ENCODE peak calls at places on chromosome 11, in eight cellular contexts. One of them, this sample, is unnamed.

GRCh38 chr11:11070976-11071375 is 213.1 kb upstream of the ZBED5 start:
- DNase-seq in progenitor cell of endocrine pancreas: no peak
- DNase-seq in A549: no peak
- DNase-seq in natural killer cell: no peak
- DNase-seq in foreskin fibroblast: no peak
- DNase-seq in activated CD8-positive, alpha-beta T cell treated with anti-CD3 and anti-CD28 coated beads for 36 hours: no peak
- DNase-seq in AG09319: no peak
- DNase-seq in lower leg skin: no peak
- DNase-seq in this sample: no peak

GRCh38 chr11:23423656-23424055 is 563.4 kb upstream of the CCDC179 start:
- DNase-seq in A549: no peak
- DNase-seq in foreskin fibroblast: no peak
- DNase-seq in natural killer cell: no peak
- DNase-seq in activated CD8-positive, alpha-beta T cell treated with anti-CD3 and anti-CD28 coated beads for 36 hours: no peak
- DNase-seq in lower leg skin: no peak
- DNase-seq in progenitor cell of endocrine pancreas: no peak
- DNase-seq in AG09319: no peak
- DNase-seq in this sample: no peak

GRCh38 chr11:130782361-130783221 is 133.7 kb downstream of the SNX19 start:
- DNase-seq in progenitor cell of endocrine pancreas: no peak
- DNase-seq in activated CD8-positive, alpha-beta T cell treated with anti-CD3 and anti-CD28 coated beads for 36 hours: no peak
- DNase-seq in lower leg skin: no peak
- DNase-seq in foreskin fibroblast: no peak
- DNase-seq in AG09319: no peak
- DNase-seq in A549: no peak
- DNase-seq in natural killer cell: no peak
- DNase-seq in this sample: no peak

GRCh38 chr11:1233351-1234053 is 10.6 kb downstream of the MUC5B start:
- DNase-seq in activated CD8-positive, alpha-beta T cell treated with anti-CD3 and anti-CD28 coated beads for 36 hours: no peak
- DNase-seq in natural killer cell: no peak
- DNase-seq in progenitor cell of endocrine pancreas: no peak
- DNase-seq in lower leg skin: no peak
- DNase-seq in foreskin fibroblast: no peak
- DNase-seq in A549: no peak
- DNase-seq in AG09319: no peak
- DNase-seq in this sample: no peak

GRCh38 chr11:129278586-129279319 is 86.6 kb upstream of the ARHGAP32 start:
- DNase-seq in AG09319: no peak
- DNase-seq in lower leg skin: no peak
- DNase-seq in progenitor cell of endocrine pancreas: peak
- DNase-seq in activated CD8-positive, alpha-beta T cell treated with anti-CD3 and anti-CD28 coated beads for 36 hours: peak
- DNase-seq in A549: no peak
- DNase-seq in foreskin fibroblast: peak
- DNase-seq in natural killer cell: peak
- DNase-seq in this sample: no peak

GRCh38 chr11:86951706-86952105 is 3.5 kb downstream of the FZD4 start:
- DNase-seq in foreskin fibroblast: no peak
- DNase-seq in AG09319: no peak
- DNase-seq in activated CD8-positive, alpha-beta T cell treated with anti-CD3 and anti-CD28 coated beads for 36 hours: no peak
- DNase-seq in lower leg skin: no peak
- DNase-seq in A549: no peak
- DNase-seq in natural killer cell: no peak
- DNase-seq in progenitor cell of endocrine pancreas: no peak
- DNase-seq in this sample: no peak

GRCh38 chr11:31809857-31810778 is 1.0 kb downstream of the PAX6 start:
- DNase-seq in progenitor cell of endocrine pancreas: no peak
- DNase-seq in AG09319: no peak
- DNase-seq in A549: peak
- DNase-seq in foreskin fibroblast: peak
- DNase-seq in lower leg skin: no peak
- DNase-seq in natural killer cell: no peak
- DNase-seq in activated CD8-positive, alpha-beta T cell treated with anti-CD3 and anti-CD28 coated beads for 36 hours: no peak
- DNase-seq in this sample: no peak

GRCh38 chr11:96055706-96056387 is 131.9 kb upstream of the MTMR2 start:
- DNase-seq in progenitor cell of endocrine pancreas: no peak
- DNase-seq in foreskin fibroblast: peak
- DNase-seq in activated CD8-positive, alpha-beta T cell treated with anti-CD3 and anti-CD28 coated beads for 36 hours: peak
- DNase-seq in lower leg skin: no peak
- DNase-seq in AG09319: no peak
- DNase-seq in natural killer cell: no peak
- DNase-seq in A549: no peak
- DNase-seq in this sample: no peak

GRCh38 chr11:105720096-105720495 is 110.2 kb downstream of the GRIA4 start:
- DNase-seq in natural killer cell: no peak
- DNase-seq in AG09319: no peak
- DNase-seq in A549: no peak
- DNase-seq in foreskin fibroblast: no peak
- DNase-seq in activated CD8-positive, alpha-beta T cell treated with anti-CD3 and anti-CD28 coated beads for 36 hours: no peak
- DNase-seq in lower leg skin: no peak
- DNase-seq in progenitor cell of endocrine pancreas: no peak
- DNase-seq in this sample: no peak

GRCh38 chr11:27423125-27423524 is 49.5 kb downstream of the LGR4 start:
- DNase-seq in progenitor cell of endocrine pancreas: no peak
- DNase-seq in activated CD8-positive, alpha-beta T cell treated with anti-CD3 and anti-CD28 coated beads for 36 hours: no peak
- DNase-seq in foreskin fibroblast: peak
- DNase-seq in lower leg skin: peak
- DNase-seq in AG09319: peak
- DNase-seq in natural killer cell: no peak
- DNase-seq in A549: peak
- DNase-seq in this sample: no peak

GRCh38 chr11:123253909-123254308 is 58.9 kb upstream of the CLMP start:
- DNase-seq in lower leg skin: no peak
- DNase-seq in activated CD8-positive, alpha-beta T cell treated with anti-CD3 and anti-CD28 coated beads for 36 hours: no peak
- DNase-seq in progenitor cell of endocrine pancreas: no peak
- DNase-seq in foreskin fibroblast: peak
- DNase-seq in A549: no peak
- DNase-seq in AG09319: peak
- DNase-seq in natural killer cell: no peak
- DNase-seq in this sample: no peak

GRCh38 chr11:47573321-47573720 is 5.4 kb downstream of the KBTBD4 start:
- DNase-seq in foreskin fibroblast: no peak
- DNase-seq in natural killer cell: no peak
- DNase-seq in activated CD8-positive, alpha-beta T cell treated with anti-CD3 and anti-CD28 coated beads for 36 hours: no peak
- DNase-seq in A549: no peak
- DNase-seq in lower leg skin: no peak
- DNase-seq in AG09319: no peak
- DNase-seq in progenitor cell of endocrine pancreas: no peak
- DNase-seq in this sample: no peak

GRCh38 chr11:13772223-13773046 is 104.0 kb downstream of the FAR1 start:
- DNase-seq in AG09319: peak
- DNase-seq in A549: peak
- DNase-seq in foreskin fibroblast: peak
- DNase-seq in lower leg skin: no peak
- DNase-seq in progenitor cell of endocrine pancreas: no peak
- DNase-seq in activated CD8-positive, alpha-beta T cell treated with anti-CD3 and anti-CD28 coated beads for 36 hours: peak
- DNase-seq in natural killer cell: no peak
- DNase-seq in this sample: no peak

GRCh38 chr11:43790444-43790794 is 90.2 kb upstream of the ALKBH3 start:
- DNase-seq in natural killer cell: no peak
- DNase-seq in AG09319: no peak
- DNase-seq in A549: no peak
- DNase-seq in foreskin fibroblast: peak
- DNase-seq in lower leg skin: no peak
- DNase-seq in progenitor cell of endocrine pancreas: no peak
- DNase-seq in activated CD8-positive, alpha-beta T cell treated with anti-CD3 and anti-CD28 coated beads for 36 hours: no peak
- DNase-seq in this sample: no peak

GRCh38 chr11:105398636-105399035 is 211.2 kb upstream of the GRIA4 start:
- DNase-seq in progenitor cell of endocrine pancreas: no peak
- DNase-seq in activated CD8-positive, alpha-beta T cell treated with anti-CD3 and anti-CD28 coated beads for 36 hours: no peak
- DNase-seq in A549: no peak
- DNase-seq in foreskin fibroblast: no peak
- DNase-seq in natural killer cell: no peak
- DNase-seq in AG09319: no peak
- DNase-seq in lower leg skin: no peak
- DNase-seq in this sample: no peak

GRCh38 chr11:85724750-85725465 is 38.9 kb upstream of the CCDC89 start:
- DNase-seq in AG09319: no peak
- DNase-seq in progenitor cell of endocrine pancreas: no peak
- DNase-seq in A549: no peak
- DNase-seq in foreskin fibroblast: no peak
- DNase-seq in activated CD8-positive, alpha-beta T cell treated with anti-CD3 and anti-CD28 coated beads for 36 hours: no peak
- DNase-seq in natural killer cell: no peak
- DNase-seq in lower leg skin: no peak
- DNase-seq in this sample: no peak

GRCh38 chr11:111479666-111480065 is 32.5 kb downstream of the BTG4 start:
- DNase-seq in natural killer cell: no peak
- DNase-seq in activated CD8-positive, alpha-beta T cell treated with anti-CD3 and anti-CD28 coated beads for 36 hours: no peak
- DNase-seq in lower leg skin: no peak
- DNase-seq in progenitor cell of endocrine pancreas: no peak
- DNase-seq in A549: no peak
- DNase-seq in AG09319: no peak
- DNase-seq in foreskin fibroblast: no peak
- DNase-seq in this sample: no peak
- TF ChIP-seq CTCF in natural killer cell: no peak
- TF ChIP-seq CTCF in activated CD8-positive, alpha-beta T cell treated with anti-CD3 and anti-CD28 coated beads for 36 hours: no peak
- TF ChIP-seq CTCF in lower leg skin: no peak
- TF ChIP-seq CTCF in progenitor cell of endocrine pancreas: no peak
- TF ChIP-seq CTCF in A549: no peak
- TF ChIP-seq CTCF in AG09319: no peak
- TF ChIP-seq CTCF in foreskin fibroblast: no peak
- TF ChIP-seq CTCF in this sample: no peak

GRCh38 chr11:9200471-9200870 is 64.7 kb downstream of the DENND5A start:
- DNase-seq in foreskin fibroblast: no peak
- DNase-seq in activated CD8-positive, alpha-beta T cell treated with anti-CD3 and anti-CD28 coated beads for 36 hours: no peak
- DNase-seq in natural killer cell: no peak
- DNase-seq in progenitor cell of endocrine pancreas: no peak
- DNase-seq in AG09319: no peak
- DNase-seq in A549: no peak
- DNase-seq in lower leg skin: no peak
- DNase-seq in this sample: no peak

GRCh38 chr11:9205596-9205995 is 59.6 kb downstream of the DENND5A start:
- DNase-seq in AG09319: no peak
- DNase-seq in A549: no peak
- DNase-seq in natural killer cell: no peak
- DNase-seq in activated CD8-positive, alpha-beta T cell treated with anti-CD3 and anti-CD28 coated beads for 36 hours: no peak
- DNase-seq in progenitor cell of endocrine pancreas: no peak
- DNase-seq in lower leg skin: no peak
- DNase-seq in foreskin fibroblast: no peak
- DNase-seq in this sample: no peak

GRCh38 chr11:9201372-9202162 is 63.6 kb downstream of the DENND5A start:
- DNase-seq in activated CD8-positive, alpha-beta T cell treated with anti-CD3 and anti-CD28 coated beads for 36 hours: no peak
- DNase-seq in progenitor cell of endocrine pancreas: no peak
- DNase-seq in AG09319: no peak
- DNase-seq in natural killer cell: no peak
- DNase-seq in foreskin fibroblast: no peak
- DNase-seq in A549: no peak
- DNase-seq in lower leg skin: no peak
- DNase-seq in this sample: no peak

GRCh38 chr11:9206496-9206895 is 58.7 kb downstream of the DENND5A start:
- DNase-seq in foreskin fibroblast: no peak
- DNase-seq in natural killer cell: no peak
- DNase-seq in activated CD8-positive, alpha-beta T cell treated with anti-CD3 and anti-CD28 coated beads for 36 hours: no peak
- DNase-seq in AG09319: no peak
- DNase-seq in progenitor cell of endocrine pancreas: no peak
- DNase-seq in A549: no peak
- DNase-seq in lower leg skin: no peak
- DNase-seq in this sample: no peak

DNA sequence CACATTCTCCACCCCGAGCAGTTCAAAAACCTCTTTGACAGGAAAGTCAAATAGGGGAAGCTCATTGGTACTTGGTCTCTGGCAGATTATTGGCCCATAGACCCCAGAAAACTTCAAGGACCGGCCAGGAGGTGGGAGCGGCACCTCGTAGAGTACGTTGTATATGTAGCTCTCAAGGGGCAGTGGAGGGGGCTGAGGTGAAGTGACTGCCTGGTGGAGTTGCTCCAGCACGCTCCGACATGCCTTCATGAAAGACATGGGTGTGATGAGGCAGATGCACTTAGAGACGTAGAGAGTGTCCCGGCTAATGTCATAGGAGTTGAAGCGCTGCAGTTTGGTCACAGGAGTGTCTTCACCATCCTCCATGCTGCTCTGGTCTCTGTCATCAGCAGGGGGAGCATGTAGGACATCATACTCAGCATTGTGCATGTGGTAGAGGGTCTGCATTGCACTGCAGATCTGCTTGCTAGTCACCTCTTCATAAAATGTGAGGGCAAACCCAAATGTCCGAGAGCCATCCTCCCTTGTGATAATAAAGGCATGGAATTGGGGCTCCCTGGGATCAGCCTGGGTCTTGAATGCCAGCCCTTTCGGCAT is 61.3 kb downstream of the DENND5A start:
- DNase-seq in progenitor cell of endocrine pancreas: no peak
- DNase-seq in A549: peak
- DNase-seq in foreskin fibroblast: no peak
- DNase-seq in activated CD8-positive, alpha-beta T cell treated with anti-CD3 and anti-CD28 coated beads for 36 hours: peak
- DNase-seq in lower leg skin: no peak
- DNase-seq in natural killer cell: no peak
- DNase-seq in AG09319: no peak
- DNase-seq in this sample: no peak
- TF ChIP-seq CTCF in progenitor cell of endocrine pancreas: no peak
- TF ChIP-seq CTCF in A549: no peak
- TF ChIP-seq CTCF in foreskin fibroblast: no peak
- TF ChIP-seq CTCF in activated CD8-positive, alpha-beta T cell treated with anti-CD3 and anti-CD28 coated beads for 36 hours: peak
- TF ChIP-seq CTCF in lower leg skin: no peak
- TF ChIP-seq CTCF in natural killer cell: no peak
- TF ChIP-seq CTCF in AG09319: no peak
- TF ChIP-seq CTCF in this sample: no peak

DNA sequence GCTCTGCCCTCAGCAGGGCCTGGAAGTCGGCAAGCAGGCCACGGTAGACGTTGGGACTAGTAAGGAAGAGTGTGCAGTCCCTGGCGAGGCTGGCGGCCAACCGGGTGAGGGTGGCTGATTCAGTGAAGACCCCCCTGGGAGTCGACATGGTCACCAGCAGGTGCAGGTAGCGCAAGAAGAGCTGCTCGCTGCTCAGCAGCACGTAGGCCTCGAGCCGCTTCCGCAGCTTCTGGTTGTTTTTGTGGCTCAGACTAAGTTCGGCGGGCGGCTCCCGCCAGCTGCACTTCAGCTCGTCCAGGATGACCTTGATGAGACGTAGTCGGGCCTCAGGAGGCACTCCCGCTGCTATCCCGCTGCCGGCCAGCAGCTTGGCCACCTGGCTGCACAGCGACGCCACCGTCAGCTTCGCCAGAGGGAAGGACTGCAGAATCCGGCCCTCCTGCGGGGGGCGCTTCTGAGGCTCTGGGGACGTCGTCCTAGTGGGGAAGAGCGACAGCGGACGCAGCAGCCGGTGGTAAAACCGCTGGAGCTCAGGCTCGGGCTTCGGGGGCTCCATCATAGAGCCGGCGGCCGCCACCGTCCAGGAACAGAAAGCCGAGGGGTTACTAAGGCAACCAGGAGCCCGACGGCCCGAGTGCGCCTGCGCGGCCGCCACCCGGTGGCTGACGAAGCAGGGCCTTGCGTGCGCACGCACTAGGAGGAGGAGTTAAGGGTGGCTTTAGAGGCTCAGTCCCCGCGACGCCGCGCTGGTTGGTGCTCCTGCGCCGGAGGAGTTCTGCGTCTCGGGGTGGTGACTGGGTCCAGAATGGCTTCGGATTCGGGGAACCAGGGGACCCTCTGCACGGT is at the start of the genes CCDC87 and CCS:
- DNase-seq in A549: peak
- DNase-seq in activated CD8-positive, alpha-beta T cell treated with anti-CD3 and anti-CD28 coated beads for 36 hours: peak
- DNase-seq in lower leg skin: peak
- DNase-seq in AG09319: peak
- DNase-seq in progenitor cell of endocrine pancreas: peak
- DNase-seq in foreskin fibroblast: peak
- DNase-seq in natural killer cell: peak
- DNase-seq in this sample: peak
- TF ChIP-seq CTCF in A549: peak
- TF ChIP-seq CTCF in activated CD8-positive, alpha-beta T cell treated with anti-CD3 and anti-CD28 coated beads for 36 hours: peak
- TF ChIP-seq CTCF in lower leg skin: no peak
- TF ChIP-seq CTCF in AG09319: peak
- TF ChIP-seq CTCF in progenitor cell of endocrine pancreas: peak
- TF ChIP-seq CTCF in foreskin fibroblast: peak
- TF ChIP-seq CTCF in natural killer cell: peak
- TF ChIP-seq CTCF in this sample: peak

GRCh38 chr11:120306519-120307242 is 18.4 kb upstream of the TLCD5 start:
- DNase-seq in A549: peak
- DNase-seq in foreskin fibroblast: peak
- DNase-seq in AG09319: peak
- DNase-seq in progenitor cell of endocrine pancreas: no peak
- DNase-seq in natural killer cell: no peak
- DNase-seq in lower leg skin: no peak
- DNase-seq in activated CD8-positive, alpha-beta T cell treated with anti-CD3 and anti-CD28 coated beads for 36 hours: no peak
- DNase-seq in this sample: no peak
- TF ChIP-seq CTCF in A549: no peak
- TF ChIP-seq CTCF in foreskin fibroblast: peak
- TF ChIP-seq CTCF in AG09319: peak
- TF ChIP-seq CTCF in progenitor cell of endocrine pancreas: peak
- TF ChIP-seq CTCF in natural killer cell: no peak
- TF ChIP-seq CTCF in lower leg skin: no peak
- TF ChIP-seq CTCF in activated CD8-positive, alpha-beta T cell treated with anti-CD3 and anti-CD28 coated beads for 36 hours: no peak
- TF ChIP-seq CTCF in this sample: no peak